ENCODE peak calls at places on chromosomes 5 and 9, in eight cellular contexts. T is hippocampal formation; O is gastrocnemius medialis; I is left ventricle myocardium inferior; R is HFFc6; H is AG10803; D is activated CD4-positive, CD25-positive, alpha-beta regulatory T cell treated with anti-CD3 and anti-CD28 coated beads, Interleukin-2, amount 50 U/mL, for 16 hours; F is A549. P is an unnamed sample.

GRCh38 chr9:89395931-89396710 is 77.8 kb downstream of the SECISBP2 start:
- DNase-seq in T (no peak), O (no peak), I (no peak), R (no peak), H (no peak), D (no peak), F (no peak), P (no peak)

GRCh38 chr9:112489039-112489546 is 2.5 kb downstream of the KIAA1958 start:
- DNase-seq in T (peak; percentile 69), O (no peak), I (no peak), R (no peak), H (no peak), D (no peak), F (no peak), P (no peak)

GRCh38 chr5:88377240-88377639 is 108.6 kb upstream of the TMEM161B start:
- DNase-seq in T (no peak), O (no peak), I (no peak), R (no peak), H (no peak), D (no peak), F (no peak), P (no peak)

GRCh38 chr5:61866930-61867329 is 439.1 kb upstream of the KIF2A start:
- DNase-seq in T (no peak), O (no peak), I (no peak), R (peak; percentile 3), H (peak; percentile 71), D (no peak), F (peak; percentile 6), P (no peak)

GRCh38 chr5:125424851-125425250 is 678.4 kb upstream of the ZNF608 start:
- DNase-seq in T (no peak), O (no peak), I (no peak), R (no peak), H (no peak), D (no peak), F (no peak), P (no peak)

GRCh38 chr5:132668706-132669454 is 4.9 kb upstream of the IL4 start:
- DNase-seq in T (no peak), O (no peak), I (no peak), R (no peak), H (no peak), D (no peak), F (no peak), P (no peak)

GRCh38 chr5:62029303-62029702 is 276.7 kb upstream of the KIF2A start:
- DNase-seq in T (no peak), O (no peak), I (no peak), R (no peak), H (peak; percentile 6), D (no peak), F (no peak), P (no peak)

GRCh38 chr9:93859431-93860215 is 95.5 kb downstream of the BARX1 start:
- DNase-seq in T (no peak), O (no peak), I (no peak), R (no peak), H (no peak), D (no peak), F (no peak), P (no peak)

GRCh38 chr5:143002459-143003327 is 232.5 kb downstream of the ARHGAP26 start:
- DNase-seq in T (peak; percentile 42), O (no peak), I (no peak), R (peak; percentile 64), H (peak; percentile 96), D (peak; percentile 26), F (peak; percentile 55), P (no peak)

GRCh38 chr9:101485873-101486692 is 47.6 kb upstream of the RNF20 start:
- DNase-seq in T (no peak), O (no peak), I (peak; percentile 41), R (no peak), H (peak; percentile 35), D (no peak), F (peak; percentile 58), P (peak; percentile 49)

GRCh38 chr9:95507456-95508241 is 9.1 kb downstream of the PTCH1 start:
- DNase-seq in T (peak; percentile 78), O (peak; percentile 42), I (peak; percentile 52), R (peak; percentile 57), H (peak; percentile 67), D (no peak), F (peak; percentile 18), P (peak; percentile 69)

GRCh38 chr5:96203761-96204160 is 229.3 kb downstream of the PCSK1 start:
- DNase-seq in T (no peak), O (no peak), I (no peak), R (peak; percentile 26), H (no peak), D (no peak), F (no peak), P (no peak)

GRCh38 chr5:16585028-16585667 is 31.6 kb downstream of the RETREG1 start:
- DNase-seq in T (no peak), O (no peak), I (no peak), R (no peak), H (no peak), D (no peak), F (peak; percentile 18), P (no peak)

GRCh38 chr9:6219040-6219439 is 3.4 kb downstream of the IL33 start:
- DNase-seq in T (no peak), O (no peak), I (no peak), R (no peak), H (no peak), D (no peak), F (no peak), P (no peak)

GRCh38 chr9:113503131-113503541 is 39.6 kb downstream of the RGS3 start:
- DNase-seq in T (no peak), O (no peak), I (no peak), R (no peak), H (no peak), D (no peak), F (no peak), P (no peak)

GRCh38 chr5:128174951-128175350 is 91.4 kb downstream of the SLC12A2 start:
- DNase-seq in T (no peak), O (no peak), I (no peak), R (peak; percentile 46), H (peak; percentile 40), D (no peak), F (no peak), P (no peak)

GRCh38 chr9:37753489-37754190 is at the start of gene TRMT10B:
- DNase-seq in T (peak; percentile 68), O (peak; percentile 42), I (peak; percentile 70), R (peak; percentile 19), H (peak; percentile 62), D (peak; percentile 32), F (peak; percentile 94), P (peak; percentile 48)

P was measured in C1 segment of cervical spinal cord.